ENCODE peak calls at places on chromosomes 11 and 22, in four cellular contexts. N is KG1; G is stimulated activated CD8-positive, alpha-beta memory T cell treated with anti-CD3 and anti-CD28 coated beads, Interleukin-4, amount 100 ng/mL, for 1 hour; A is NCI-H2029 treated with DMSO at 0.1 percent for 48 hours. K is an unnamed sample.

GRCh38 chr11:66047541-66048365 is 1.2 kb downstream of the GAL3ST3 start:
- DNase-seq in G (no peak), N (no peak), A (no peak), K (no peak)

GRCh38 chr22:45296628-45297297 is 12.0 kb downstream of the UPK3A start:
- DNase-seq in N (peak; percentile 18), A (no peak), G (no peak), K (no peak)

GRCh38 chr11:68870470-68870869 is 28.8 kb upstream of the CPT1A start:
- DNase-seq in A (no peak), N (no peak), G (no peak), K (no peak)

GRCh38 chr11:117796456-117797428 is at the start of gene DSCAML1:
- DNase-seq in A (no peak), G (no peak), N (no peak), K (no peak)

GRCh38 chr11:1262172-1263006 is 39.5 kb downstream of the MUC5B start:
- DNase-seq in G (peak; percentile 70), N (peak; percentile 8), A (peak; percentile 20), K (peak; percentile 77)

GRCh38 chr11:27420722-27421572 is 51.6 kb downstream of the LGR4 start:
- DNase-seq in G (no peak), A (peak; percentile 10), N (no peak), K (no peak)

GRCh38 chr11:64802370-64803162 is 448 bp downstream of the MAP4K2 start:
- DNase-seq in A (no peak), N (no peak), G (no peak), K (no peak)

GRCh38 chr11:14668733-14669301 is 25.2 kb downstream of the PDE3B start:
- DNase-seq in N (no peak), G (no peak), A (no peak), K (no peak)

GRCh38 chr11:125671561-125671960 is 9.1 kb downstream of the ACRV1 start:
- DNase-seq in G (no peak), N (no peak), A (no peak), K (no peak)

GRCh38 chr22:32828150-32828549 is 26.6 kb downstream of the TIMP3 start:
- DNase-seq in A (no peak), N (no peak), G (no peak), K (no peak)

GRCh38 chr11:20213790-20214189 is 53.5 kb upstream of the DBX1 start:
- DNase-seq in A (no peak), G (no peak), N (no peak), K (no peak)

GRCh38 chr11:50164050-50164449 is 131.4 kb downstream of the OR4C45 start:
- DNase-seq in A (no peak), G (no peak), N (no peak), K (no peak)

GRCh38 chr11:10590516-10590915 is 22.1 kb upstream of the LYVE1 start:
- DNase-seq in G (no peak), A (no peak), N (no peak), K (no peak)

GRCh38 chr11:43992834-43993637 is 50.6 kb downstream of the C11orf96 start:
- DNase-seq in A (peak; percentile 9), G (no peak), N (no peak), K (no peak)

GRCh38 chr11:74707602-74708510 is 23.4 kb downstream of the CHRDL2 start:
- DNase-seq in N (no peak), A (no peak), G (no peak), K (no peak)

GRCh38 chr11:133697603-133698002 is 147.7 kb downstream of the SPATA19 start:
- DNase-seq in G (no peak), A (peak; percentile 19), N (no peak), K (no peak)

GRCh38 chr11:134028368-134028920 is 40.4 kb upstream of the JAM3 start:
- DNase-seq in N (no peak), A (no peak), G (no peak), K (no peak)

GRCh38 chr11:1205987-1206331 is 16.9 kb upstream of the MUC5B start:
- DNase-seq in N (no peak), G (no peak), A (no peak), K (no peak)

GRCh38 chr11:100753562-100753961 is 66.5 kb downstream of the ARHGAP42 start:
- DNase-seq in N (no peak), G (no peak), A (no peak), K (no peak)

GRCh38 chr11:130001491-130002351 is 914 bp downstream of the PRDM10 start:
- DNase-seq in A (no peak), G (no peak), N (peak; percentile 39), K (peak; percentile 82)

GRCh38 chr11:69840371-69841169 is 21.4 kb upstream of the FGF3 start:
- DNase-seq in N (no peak), A (no peak), G (no peak), K (no peak)

GRCh38 chr11:70719516-70719915 is 321.2 kb downstream of the CTTN start:
- DNase-seq in A (no peak), G (no peak), N (no peak), K (no peak)

GRCh38 chr11:73344191-73344607 is 32.0 kb upstream of the RELT start:
- DNase-seq in A (no peak), G (no peak), N (no peak), K (no peak)

GRCh38 chr11:12411806-12412727 is 34.7 kb downstream of the PARVA start:
- DNase-seq in A (peak; percentile 27), G (no peak), N (no peak), K (no peak)